ENCODE peak calls at places on chromosomes 1 and 21, in four cellular contexts. B, M, F and D are unnamed samples.

GRCh38 chr1:85692730-85693314 is 15.4 kb downstream of the ZNHIT6 start:
- DNase-seq in M (no peak), F (peak), B (peak), D (peak)

GRCh38 chr1:118773656-118774055 is 214.5 kb downstream of the TBX15 start:
- DNase-seq in M (no peak), F (no peak), B (no peak), D (no peak)

GRCh38 chr1:167633258-167633944 is 3.4 kb downstream of the RCSD1 start:
- DNase-seq in F (no peak), B (no peak), M (no peak), D (no peak)

GRCh38 chr1:110171134-110171733 is 20.9 kb downstream of the SLC6A17 start:
- DNase-seq in B (no peak), F (no peak), M (no peak), D (no peak)

GRCh38 chr1:213927897-213928296 is 59.9 kb upstream of the PROX1 start:
- DNase-seq in B (no peak), F (no peak), M (no peak), D (no peak)

GRCh38 chr1:70807088-70807664 is 240.4 kb downstream of the PTGER3 start:
- DNase-seq in M (no peak), B (no peak), F (no peak), D (no peak)

GRCh38 chr21:43909736-43910455 is 44.9 kb downstream of the AGPAT3 start:
- DNase-seq in M (no peak), B (no peak), F (no peak), D (no peak)

GRCh38 chr1:154404511-154404931 is 622 bp upstream of the IL6R start:
- DNase-seq in B (no peak), M (no peak), F (no peak), D (no peak)

GRCh38 chr1:156814571-156815260 is 1.9 kb downstream of the SH2D2A start:
- DNase-seq in M (no peak), F (no peak), B (no peak), D (no peak)

GRCh38 chr1:242196101-242196500 is 197.2 kb upstream of the MAP1LC3C start:
- DNase-seq in B (no peak), F (no peak), M (no peak), D (no peak)
- H3K4me3 ChIP-seq in B (no peak), F (no peak), M (no peak), D (no peak)

GRCh38 chr21:37659874-37660273 is 256.4 kb downstream of the KCNJ6 start:
- DNase-seq in M (no peak), F (no peak), B (no peak), D (no peak)

GRCh38 chr21:37660709-37661108 is 255.5 kb downstream of the KCNJ6 start:
- DNase-seq in M (no peak), B (no peak), F (no peak), D (no peak)

GRCh38 chr21:37656899-37657298 is 259.4 kb downstream of the KCNJ6 start:
- DNase-seq in B (no peak), M (no peak), F (no peak), D (no peak)

GRCh38 chr21:37658121-37658993 is 257.9 kb downstream of the KCNJ6 start:
- DNase-seq in F (no peak), M (no peak), B (no peak), D (no peak)

DNA sequence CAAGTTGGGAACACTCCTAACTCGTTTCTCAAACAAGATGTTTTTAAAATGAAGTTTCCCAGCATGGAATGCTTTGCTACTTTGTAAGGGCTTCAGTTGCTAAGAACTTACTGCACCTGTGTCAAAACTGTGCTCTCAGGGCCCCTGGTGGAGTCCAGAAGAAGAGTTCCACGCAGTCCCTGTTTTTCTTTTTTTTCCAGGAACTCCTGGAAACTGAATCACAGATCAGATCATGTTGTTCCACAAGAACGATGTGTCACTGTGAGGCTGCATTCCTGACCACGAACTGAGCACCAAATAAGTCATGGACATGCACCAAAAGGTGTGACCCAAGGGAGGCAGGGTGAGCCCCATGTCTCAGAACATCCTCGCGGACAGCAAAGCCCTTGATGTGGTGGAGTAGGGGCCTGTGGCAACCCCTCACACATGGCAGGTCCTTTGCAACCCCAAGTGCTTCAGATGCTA is 257.2 kb downstream of the KCNJ6 start:
- DNase-seq in F (peak), B (peak), M (no peak), D (peak)
- TF ChIP-seq CTCF in F (peak), B (peak), M (no peak), D (peak)

GRCh38 chr1:199909137-199909536 is 118.4 kb upstream of the NR5A2 start:
- DNase-seq in M (no peak), B (no peak), F (no peak), D (no peak)
- H3K4me3 ChIP-seq in M (no peak), B (no peak), F (no peak), D (no peak)

GRCh38 chr1:207004931-207005830 is 27.4 kb downstream of the C1orf116 start:
- DNase-seq in M (peak), F (peak), B (peak), D (peak)
- TF ChIP-seq CTCF in M (peak), F (peak), B (peak), D (peak)

DNA sequence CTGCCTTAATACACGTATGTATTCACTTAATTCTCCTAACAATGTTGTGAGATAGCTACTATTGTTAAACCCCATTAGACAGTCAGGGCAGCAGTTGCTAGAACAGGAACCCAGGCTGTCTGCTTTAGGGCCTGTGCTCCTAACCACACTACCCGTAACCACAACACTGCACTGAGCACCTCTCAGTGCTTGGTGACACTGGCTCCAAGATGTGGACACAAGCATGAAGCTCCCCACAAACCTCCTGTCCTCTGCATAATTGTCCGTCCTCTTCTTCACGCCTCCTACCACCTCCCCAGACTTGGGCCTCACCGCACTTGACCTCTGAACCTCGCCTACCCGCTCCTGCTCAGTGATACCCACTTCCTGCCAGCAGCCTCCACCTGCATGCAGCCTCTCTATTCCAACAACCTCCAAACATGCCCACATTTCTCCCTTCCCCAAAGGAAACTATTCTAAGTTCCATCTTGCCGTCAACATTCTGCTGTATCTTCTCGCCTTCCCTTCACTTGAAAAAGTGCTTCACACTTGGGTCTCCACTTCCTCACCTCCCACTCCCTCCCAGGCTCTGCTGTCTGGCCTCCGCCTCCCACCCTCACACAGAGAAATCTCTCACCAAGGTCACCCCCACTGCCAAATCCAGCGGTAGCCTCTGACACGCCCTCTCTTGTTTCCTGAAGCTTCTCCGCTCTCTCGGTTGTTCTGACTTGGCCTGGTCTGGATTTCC is 14.6 kb upstream of the AHDC1 start:
- DNase-seq in M (no peak), F (no peak), B (no peak), D (no peak)
- H3K4me3 ChIP-seq in M (no peak), F (no peak), B (no peak), D (no peak)

GRCh38 chr1:115782571-115783281 is 14.2 kb upstream of the CASQ2 start:
- DNase-seq in F (peak), B (peak), M (no peak), D (peak)
- TF ChIP-seq CTCF in F (no peak), B (no peak), M (no peak), D (no peak)

GRCh38 chr1:75202751-75203150 is 68.6 kb downstream of the LHX8 start:
- DNase-seq in F (no peak), B (no peak), M (no peak), D (no peak)
- H3K4me3 ChIP-seq in F (no peak), B (no peak), M (no peak), D (no peak)

DNA sequence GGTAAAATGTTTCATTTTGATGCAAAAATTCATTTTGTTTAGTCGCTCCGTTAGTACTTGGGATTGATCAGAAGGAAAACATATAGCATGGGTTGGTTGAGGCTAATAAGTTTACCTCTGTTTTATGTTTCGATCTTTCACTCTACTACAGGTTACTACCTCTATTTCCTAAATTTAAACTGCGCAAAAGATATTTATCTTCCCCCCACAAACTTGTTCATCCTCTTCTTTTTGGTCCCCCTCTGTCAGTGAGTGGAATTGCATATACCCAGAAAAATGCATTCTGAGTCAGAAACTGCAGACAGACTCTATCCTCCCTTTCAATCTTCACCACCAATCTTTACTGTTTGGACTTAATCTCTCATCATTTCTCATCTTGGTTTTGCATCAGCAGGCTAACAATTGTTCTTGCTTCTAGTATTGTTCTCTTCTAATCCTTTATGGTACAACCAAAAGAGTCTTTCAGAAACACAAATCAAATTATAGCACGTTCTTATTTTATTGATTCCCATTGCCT is 316.0 kb upstream of the ADGRL4 start:
- DNase-seq in B (peak), F (no peak), M (no peak), D (no peak)
- TF ChIP-seq CTCF in B (peak), F (no peak), M (no peak), D (peak)